ENCODE peak calls at places on chromosomes 7 and 10, in six cellular contexts. N, C, G, K, Y and O are unnamed samples.

GRCh38 chr7:28088032-28088431 is 92.6 kb downstream of the JAZF1 start:
- DNase-seq in N (no peak), C (no peak), G (no peak), K (no peak), Y (peak; percentile 81), O (peak; percentile 78)

GRCh38 chr10:110487411-110488123 is 10.1 kb upstream of the DUSP5 start:
- DNase-seq in N (no peak), C (no peak), G (no peak), K (no peak), Y (peak; percentile 24), O (peak; percentile 37)

GRCh38 chr10:71646592-71647292 is 72.8 kb downstream of the C10orf105 start:
- DNase-seq in N (no peak), C (no peak), G (no peak), K (no peak), Y (no peak), O (no peak)

GRCh38 chr10:3429651-3430050 is 257.1 kb upstream of the PITRM1 start:
- DNase-seq in N (no peak), C (no peak), G (no peak), K (no peak), Y (no peak), O (peak; percentile 25)

GRCh38 chr10:28274475-28274874 is 28.4 kb downstream of the MPP7 start:
- DNase-seq in N (no peak), C (no peak), G (no peak), K (no peak), Y (no peak), O (no peak)

GRCh38 chr10:23198940-23199767 is 7.0 kb downstream of the PTF1A start:
- DNase-seq in N (no peak), C (no peak), G (no peak), K (no peak), Y (peak; percentile 8), O (no peak)

GRCh38 chr10:46222364-46222935 is 64.3 kb upstream of the ANTXRL start:
- DNase-seq in N (no peak), C (no peak), G (no peak), K (no peak), Y (peak; percentile 61), O (peak; percentile 67)

GRCh38 chr7:129515381-129515780 is 13.1 kb downstream of the SMKR1 start:
- DNase-seq in N (no peak), C (no peak), G (no peak), K (no peak), Y (no peak), O (no peak)

GRCh38 chr10:63576501-63576900 is 55.3 kb downstream of the REEP3 start:
- DNase-seq in N (no peak), C (no peak), G (no peak), K (peak; percentile 22), Y (no peak), O (no peak)

GRCh38 chr7:143369678-143370651 is 7.5 kb upstream of the FAM131B start:
- DNase-seq in N (no peak), C (no peak), G (no peak), K (no peak), Y (no peak), O (no peak)

GRCh38 chr7:111384065-111384891 is 178.0 kb downstream of the IMMP2L start:
- DNase-seq in N (no peak), C (peak; percentile 7), G (no peak), K (peak; percentile 44), Y (peak; percentile 82), O (peak; percentile 74)

GRCh38 chr10:23362879-23363787 is 18.5 kb upstream of the C10orf67 start:
- DNase-seq in N (peak; percentile 69), C (peak; percentile 67), G (no peak), K (no peak), Y (no peak), O (no peak)

GRCh38 chr10:88080213-88080612 is 216.8 kb downstream of the PTEN start:
- DNase-seq in N (peak; percentile 85), C (no peak), G (no peak), K (peak; percentile 78), Y (peak; percentile 71), O (peak; percentile 31)

GRCh38 chr7:119630570-119630969 is 642.4 kb upstream of the KCND2 start:
- DNase-seq in N (no peak), C (no peak), G (no peak), K (no peak), Y (no peak), O (no peak)

GRCh38 chr10:12710594-12711343 is 290.7 kb downstream of the CCDC3 start:
- DNase-seq in N (peak; percentile 85), C (peak; percentile 92), G (peak; percentile 68), K (peak; percentile 60), Y (peak; percentile 85), O (peak; percentile 80)

GRCh38 chr7:36717596-36717995 is 6.7 kb downstream of the AOAH start:
- DNase-seq in N (no peak), C (no peak), G (no peak), K (no peak), Y (no peak), O (no peak)

GRCh38 chr7:13099197-13099795 is 411.9 kb downstream of the ARL4A start:
- DNase-seq in N (peak; percentile 20), C (peak; percentile 22), G (no peak), K (peak; percentile 38), Y (peak; percentile 23), O (no peak)

GRCh38 chr7:45919231-45919825 is 1.7 kb downstream of the IGFBP3 start:
- DNase-seq in N (no peak), C (no peak), G (no peak), K (no peak), Y (no peak), O (no peak)

GRCh38 chr7:38127216-38128207 is 50.5 kb upstream of the STARD3NL start:
- DNase-seq in N (peak; percentile 26), C (no peak), G (no peak), K (no peak), Y (no peak), O (no peak)

GRCh38 chr10:11875499-11876281 is 52.5 kb downstream of the PROSER2 start:
- DNase-seq in N (no peak), C (no peak), G (no peak), K (peak; percentile 85), Y (peak; percentile 91), O (peak; percentile 87)

GRCh38 chr10:23021430-23021829 is 73.9 kb upstream of the MSRB2 start:
- DNase-seq in N (no peak), C (no peak), G (no peak), K (no peak), Y (no peak), O (no peak)

GRCh38 chr7:89994483-89994882 is 159.8 kb upstream of the STEAP1 start:
- DNase-seq in N (no peak), C (no peak), G (no peak), K (no peak), Y (no peak), O (no peak)

GRCh38 chr10:33799281-33799943 is 464.9 kb upstream of the NRP1 start:
- DNase-seq in N (no peak), C (no peak), G (no peak), K (peak; percentile 25), Y (no peak), O (peak; percentile 51)